ENCODE peak calls at places on chromosome 1, in four cellular contexts. D is AML-193, A is GM13977, M is GM12891. O is an unnamed sample.

GRCh38 chr1:26664802-26665201 is 31.0 kb upstream of the ARID1A start:
- DNase-seq in D (no peak), A (no peak), M (no peak), O (no peak)

GRCh38 chr1:41540886-41541591 is 56.6 kb upstream of the EDN2 start:
- DNase-seq in D (no peak), A (no peak), M (no peak), O (peak)

GRCh38 chr1:205339717-205340116 is 17.0 kb downstream of the KLHDC8A start:
- DNase-seq in D (no peak), A (peak), M (peak), O (no peak)

GRCh38 chr1:167707942-167708341 is 13.8 kb upstream of the MPZL1 start:
- DNase-seq in D (no peak), A (no peak), M (no peak), O (no peak)

GRCh38 chr1:155038602-155039307 is 5.1 kb downstream of the DCST1 start:
- DNase-seq in D (no peak), A (no peak), M (no peak), O (no peak)

GRCh38 chr1:154524881-154525280 is 22.7 kb upstream of the SHE start:
- DNase-seq in D (no peak), A (no peak), M (no peak), O (no peak)

GRCh38 chr1:182702826-182703524 is 18.6 kb upstream of the RGS8 start:
- DNase-seq in D (no peak), A (no peak), M (no peak), O (no peak)

GRCh38 chr1:213162338-213162737 is 111.3 kb downstream of the RPS6KC1 start:
- DNase-seq in D (no peak), A (no peak), M (no peak), O (no peak)

GRCh38 chr1:161747789-161748188 is 1.8 kb upstream of the DUSP12 start:
- DNase-seq in D (peak), A (no peak), M (no peak), O (no peak)

GRCh38 chr1:88923224-88923623 is 31.9 kb upstream of the GTF2B start:
- DNase-seq in D (no peak), A (no peak), M (no peak), O (no peak)

GRCh38 chr1:47709302-47710074 is 271.6 kb downstream of the FOXD2 start:
- DNase-seq in D (no peak), A (peak), M (peak), O (peak)

GRCh38 chr1:147072371-147073061 is 99.8 kb downstream of the PRKAB2 start:
- DNase-seq in D (no peak), A (no peak), M (no peak), O (no peak)

GRCh38 chr1:9340172-9340854 is 47.6 kb downstream of the SPSB1 start:
- DNase-seq in D (no peak), A (no peak), M (no peak), O (no peak)

GRCh38 chr1:179055930-179056329 is 25.9 kb upstream of the TOR3A start:
- DNase-seq in D (no peak), A (no peak), M (no peak), O (no peak)

GRCh38 chr1:10361515-10361914 is 37.3 kb upstream of the PGD start:
- DNase-seq in D (no peak), A (no peak), M (no peak), O (no peak)

GRCh38 chr1:238653693-238654321 is 732.6 kb upstream of the CHRM3 start:
- DNase-seq in D (no peak), A (no peak), M (no peak), O (no peak)

GRCh38 chr1:86449103-86449502 is 19.6 kb upstream of the CLCA1 start:
- DNase-seq in D (no peak), A (no peak), M (no peak), O (no peak)

GRCh38 chr1:101532392-101532791 is 295.6 kb downstream of the S1PR1 start:
- DNase-seq in D (no peak), A (no peak), M (no peak), O (no peak)

GRCh38 chr1:61873581-61873980 is 131.3 kb downstream of the PATJ start:
- DNase-seq in D (no peak), A (no peak), M (no peak), O (no peak)

GRCh38 chr1:201711811-201712210 is 117.1 kb upstream of the IPO9 start:
- DNase-seq in D (no peak), A (no peak), M (no peak), O (no peak)

GRCh38 chr1:196609114-196609737 is 986 bp upstream of the KCNT2 start:
- DNase-seq in D (no peak), A (no peak), M (no peak), O (no peak)

GRCh38 chr1:193229136-193229535 is 42.7 kb upstream of the B3GALT2 start:
- DNase-seq in D (no peak), A (no peak), M (no peak), O (peak)

GRCh38 chr1:20361805-20362381 is 71.2 kb downstream of the VWA5B1 start:
- DNase-seq in D (no peak), A (no peak), M (no peak), O (peak)

GRCh38 chr1:155458111-155458510 is 104.5 kb downstream of the ASH1L start:
- DNase-seq in D (no peak), A (no peak), M (no peak), O (no peak)

GRCh38 chr1:179310721-179311120 is 17.1 kb downstream of the SOAT1 start:
- DNase-seq in D (no peak), A (no peak), M (no peak), O (peak)

O was measured in NB4.